ENCODE peak calls at places on chromosomes 12 and 14, in six cellular contexts. One of them, this sample, is unnamed.

GRCh38 chr12:57545809-57546437 is 1.1 kb downstream of the DCTN2 start:
- DNase-seq in A172: peak; percentile 30
- DNase-seq in HFF-Myc: no peak
- DNase-seq in uterus: no peak
- DNase-seq in T-helper 1 cell: no peak
- DNase-seq in dorsolateral prefrontal cortex: no peak
- DNase-seq in this sample: no peak

GRCh38 chr14:94656043-94656442 is 43.9 kb downstream of the SERPINA3 start:
- DNase-seq in A172: no peak
- DNase-seq in HFF-Myc: no peak
- DNase-seq in uterus: no peak
- DNase-seq in T-helper 1 cell: no peak
- DNase-seq in dorsolateral prefrontal cortex: no peak
- DNase-seq in this sample: no peak

GRCh38 chr14:44339862-44340261 is 167.2 kb downstream of the FSCB start:
- DNase-seq in A172: no peak
- DNase-seq in HFF-Myc: no peak
- DNase-seq in uterus: no peak
- DNase-seq in T-helper 1 cell: no peak
- DNase-seq in dorsolateral prefrontal cortex: no peak
- DNase-seq in this sample: no peak

GRCh38 chr14:91374287-91374880 is 43.2 kb downstream of the CCDC88C start:
- DNase-seq in A172: no peak
- DNase-seq in HFF-Myc: no peak
- DNase-seq in uterus: no peak
- DNase-seq in T-helper 1 cell: no peak
- DNase-seq in dorsolateral prefrontal cortex: no peak
- DNase-seq in this sample: no peak

GRCh38 chr12:50103767-50104321 is at the start of gene GPD1:
- DNase-seq in A172: peak; percentile 15
- DNase-seq in HFF-Myc: no peak
- DNase-seq in uterus: peak; percentile 71
- DNase-seq in T-helper 1 cell: no peak
- DNase-seq in dorsolateral prefrontal cortex: peak; percentile 85
- DNase-seq in this sample: peak; percentile 85

GRCh38 chr12:1947081-1947480 is 28.6 kb upstream of the CACNA2D4 start:
- DNase-seq in A172: no peak
- DNase-seq in HFF-Myc: no peak
- DNase-seq in uterus: no peak
- DNase-seq in T-helper 1 cell: no peak
- DNase-seq in dorsolateral prefrontal cortex: no peak
- DNase-seq in this sample: no peak

GRCh38 chr12:126668538-126668937 is 1598.4 kb upstream of the TMEM132C start:
- DNase-seq in A172: peak; percentile 88
- DNase-seq in HFF-Myc: peak; percentile 49
- DNase-seq in uterus: no peak
- DNase-seq in T-helper 1 cell: no peak
- DNase-seq in dorsolateral prefrontal cortex: no peak
- DNase-seq in this sample: no peak

GRCh38 chr14:104554088-104554607 is 25.4 kb upstream of the C14orf180 start:
- DNase-seq in A172: no peak
- DNase-seq in HFF-Myc: no peak
- DNase-seq in uterus: no peak
- DNase-seq in T-helper 1 cell: no peak
- DNase-seq in dorsolateral prefrontal cortex: no peak
- DNase-seq in this sample: no peak

GRCh38 chr12:114665411-114666181 is 18.4 kb downstream of the TBX3 start:
- DNase-seq in A172: no peak
- DNase-seq in HFF-Myc: no peak
- DNase-seq in uterus: no peak
- DNase-seq in T-helper 1 cell: no peak
- DNase-seq in dorsolateral prefrontal cortex: no peak
- DNase-seq in this sample: no peak

GRCh38 chr12:3218846-3219632 is 141.9 kb downstream of the TSPAN9 start:
- DNase-seq in A172: no peak
- DNase-seq in HFF-Myc: no peak
- DNase-seq in uterus: no peak
- DNase-seq in T-helper 1 cell: no peak
- DNase-seq in dorsolateral prefrontal cortex: no peak
- DNase-seq in this sample: no peak

GRCh38 chr12:5915511-5915910 is 29.5 kb downstream of the ANO2 start:
- DNase-seq in A172: no peak
- DNase-seq in HFF-Myc: no peak
- DNase-seq in uterus: no peak
- DNase-seq in T-helper 1 cell: no peak
- DNase-seq in dorsolateral prefrontal cortex: no peak
- DNase-seq in this sample: no peak

GRCh38 chr14:97978336-97978735 is 1181.2 kb downstream of the VRK1 start:
- DNase-seq in A172: no peak
- DNase-seq in HFF-Myc: no peak
- DNase-seq in uterus: peak; percentile 78
- DNase-seq in T-helper 1 cell: peak; percentile 86
- DNase-seq in dorsolateral prefrontal cortex: peak; percentile 86
- DNase-seq in this sample: peak; percentile 86

GRCh38 chr14:75150150-75150549 is 23.3 kb upstream of the NEK9 start:
- DNase-seq in A172: no peak
- DNase-seq in HFF-Myc: no peak
- DNase-seq in uterus: no peak
- DNase-seq in T-helper 1 cell: no peak
- DNase-seq in dorsolateral prefrontal cortex: no peak
- DNase-seq in this sample: no peak

This sample was measured in Ammon's horn.